ENCODE peak calls at places on chromosomes 7 and 10, in five cellular contexts. K, V, A, Y and F are unnamed samples.

GRCh38 chr10:28593811-28594210 is 60.9 kb downstream of the WAC start:
- DNase-seq in K (no peak), V (no peak), A (no peak), Y (no peak), F (no peak)

GRCh38 chr10:51244739-51245138 is 170.5 kb downstream of the PRKG1 start:
- DNase-seq in K (no peak), V (no peak), A (peak; percentile 71), Y (no peak), F (no peak)

GRCh38 chr10:132107211-132107946 is 41.6 kb downstream of the JAKMIP3 start:
- DNase-seq in K (no peak), V (no peak), A (no peak), Y (no peak), F (no peak)

GRCh38 chr7:27220440-27220955 is 20.6 kb upstream of the HOXA13 start:
- DNase-seq in K (no peak), V (no peak), A (no peak), Y (no peak), F (no peak)

GRCh38 chr7:12066561-12066960 is 144.5 kb upstream of the TMEM106B start:
- DNase-seq in K (no peak), V (peak; percentile 85), A (peak; percentile 29), Y (no peak), F (peak; percentile 33)

GRCh38 chr7:131231381-131232220 is 96.1 kb upstream of the MKLN1 start:
- DNase-seq in K (peak; percentile 24), V (no peak), A (peak; percentile 84), Y (no peak), F (peak; percentile 57)

GRCh38 chr10:13054844-13055243 is 45.1 kb upstream of the OPTN start:
- DNase-seq in K (no peak), V (no peak), A (no peak), Y (no peak), F (no peak)

GRCh38 chr7:6290345-6290744 is 17.9 kb upstream of the CYTH3 start:
- DNase-seq in K (no peak), V (no peak), A (no peak), Y (no peak), F (no peak)

GRCh38 chr7:50531401-50531906 is 33.8 kb downstream of the DDC start:
- DNase-seq in K (no peak), V (peak; percentile 73), A (peak; percentile 70), Y (peak; percentile 23), F (peak; percentile 84)

GRCh38 chr10:77641788-77642397 is 4.3 kb upstream of the KCNMA1 start:
- DNase-seq in K (peak; percentile 65), V (peak; percentile 64), A (peak; percentile 91), Y (peak; percentile 70), F (peak; percentile 82)

GRCh38 chr7:22113041-22113440 is 167.3 kb upstream of the CDCA7L start:
- DNase-seq in K (no peak), V (no peak), A (no peak), Y (no peak), F (no peak)

GRCh38 chr7:75957021-75957736 is 37.2 kb downstream of the TMEM120A start:
- DNase-seq in K (no peak), V (no peak), A (no peak), Y (no peak), F (no peak)

GRCh38 chr10:91590142-91590903 is 42.5 kb downstream of the PPP1R3C start:
- DNase-seq in K (peak; percentile 28), V (no peak), A (peak; percentile 89), Y (no peak), F (peak; percentile 64)

GRCh38 chr10:33334839-33335549 is 527 bp upstream of the NRP1 start:
- DNase-seq in K (peak; percentile 51), V (peak; percentile 24), A (peak; percentile 91), Y (peak; percentile 70), F (peak; percentile 90)

GRCh38 chr7:112573302-112574039 is 92.7 kb downstream of the LSMEM1 start:
- DNase-seq in K (no peak), V (no peak), A (peak; percentile 13), Y (no peak), F (peak; percentile 15)

GRCh38 chr10:93235686-93236085 is 162.0 kb downstream of the CYP26A1 start:
- DNase-seq in K (no peak), V (no peak), A (peak; percentile 92), Y (no peak), F (peak; percentile 15)

GRCh38 chr10:124433461-124433860 is 14.7 kb upstream of the OAT start:
- DNase-seq in K (no peak), V (no peak), A (no peak), Y (no peak), F (no peak)

GRCh38 chr10:79445217-79445707 is at the start of gene ZCCHC24:
- DNase-seq in K (no peak), V (peak; percentile 22), A (no peak), Y (peak; percentile 28), F (peak; percentile 46)

GRCh38 chr10:122244001-122244715 is 26.9 kb upstream of the BTBD16 start:
- DNase-seq in K (no peak), V (no peak), A (no peak), Y (no peak), F (no peak)

GRCh38 chr7:110373514-110374258 is 717.2 kb upstream of the LRRN3 start:
- DNase-seq in K (no peak), V (no peak), A (no peak), Y (no peak), F (no peak)

GRCh38 chr10:34524369-34525091 is 290.6 kb downstream of the PARD3 start:
- DNase-seq in K (no peak), V (no peak), A (no peak), Y (no peak), F (no peak)

GRCh38 chr7:101422361-101423195 is 59.9 kb downstream of the COL26A1 start:
- DNase-seq in K (no peak), V (no peak), A (no peak), Y (no peak), F (no peak)

GRCh38 chr7:132435016-132435990 is 141.0 kb downstream of the PLXNA4 start:
- DNase-seq in K (no peak), V (no peak), A (peak; percentile 3), Y (no peak), F (no peak)

GRCh38 chr7:156895024-156895780 is 2.2 kb upstream of the LMBR1 start:
- DNase-seq in K (no peak), V (no peak), A (no peak), Y (no peak), F (no peak)
- TF ChIP-seq CTCF in K (no peak), V (no peak), A (no peak), Y (no peak), F (no peak)

GRCh38 chr10:110916554-110917346 is 2.2 kb downstream of the BBIP1 start:
- DNase-seq in K (no peak), V (no peak), A (peak; percentile 78), Y (no peak), F (peak; percentile 59)

GRCh38 chr10:110918269-110918632 is 729 bp downstream of the BBIP1 start:
- DNase-seq in K (peak; percentile 90), V (peak; percentile 93), A (peak; percentile 97), Y (peak; percentile 88), F (peak; percentile 95)

GRCh38 chr10:110918633-110919348 is at the start of gene BBIP1:
- DNase-seq in K (no peak), V (peak; percentile 100), A (peak; percentile 100), Y (no peak), F (peak; percentile 100)

GRCh38 chr10:110919971-110920881 is 822 bp downstream of the SHOC2 start:
- DNase-seq in K (no peak), V (no peak), A (peak; percentile 78), Y (peak; percentile 33), F (peak; percentile 58)

DNA sequence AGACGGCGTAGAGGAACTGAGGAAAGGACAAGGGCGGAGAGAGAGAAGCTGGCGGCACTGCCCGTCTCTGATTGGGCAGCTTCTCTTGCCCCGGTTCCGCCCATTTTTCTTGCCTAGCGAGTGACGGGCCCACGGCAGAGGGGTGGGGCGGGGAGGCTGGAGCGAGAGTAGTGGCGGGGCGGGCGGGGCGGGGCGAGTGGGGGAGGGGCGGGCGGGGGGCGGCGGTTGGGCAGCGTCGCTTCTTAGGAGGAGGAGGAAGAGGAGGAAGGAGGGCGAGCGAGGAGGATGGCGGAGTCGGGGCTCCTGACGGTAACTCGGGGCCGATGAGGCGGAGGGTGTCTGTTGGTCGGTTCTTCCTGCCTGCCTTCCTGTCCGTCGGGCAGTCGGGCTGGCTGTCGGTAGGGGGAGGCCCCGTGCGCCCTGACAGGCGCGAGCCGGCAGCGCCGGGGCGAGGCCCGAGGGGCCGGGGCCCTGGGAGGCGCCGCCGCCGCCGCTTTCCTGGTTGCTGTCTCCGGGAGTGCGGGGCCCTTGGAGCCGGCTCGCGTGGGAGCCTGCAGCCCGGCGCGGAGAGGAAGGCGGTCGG is at the start of gene SHOC2:
- DNase-seq in K (peak; percentile 98), V (no peak), A (no peak), Y (peak; percentile 90), F (no peak)
- TF ChIP-seq CTCF in K (peak; percentile 38), V (no peak), A (peak; percentile 22), Y (no peak), F (peak; percentile 13)

GRCh38 chr7:15323545-15323944 is 238.3 kb downstream of the AGMO start:
- DNase-seq in K (no peak), V (no peak), A (peak; percentile 20), Y (no peak), F (no peak)

GRCh38 chr7:15330943-15331342 is 230.9 kb downstream of the AGMO start:
- DNase-seq in K (no peak), V (no peak), A (no peak), Y (no peak), F (no peak)

DNA sequence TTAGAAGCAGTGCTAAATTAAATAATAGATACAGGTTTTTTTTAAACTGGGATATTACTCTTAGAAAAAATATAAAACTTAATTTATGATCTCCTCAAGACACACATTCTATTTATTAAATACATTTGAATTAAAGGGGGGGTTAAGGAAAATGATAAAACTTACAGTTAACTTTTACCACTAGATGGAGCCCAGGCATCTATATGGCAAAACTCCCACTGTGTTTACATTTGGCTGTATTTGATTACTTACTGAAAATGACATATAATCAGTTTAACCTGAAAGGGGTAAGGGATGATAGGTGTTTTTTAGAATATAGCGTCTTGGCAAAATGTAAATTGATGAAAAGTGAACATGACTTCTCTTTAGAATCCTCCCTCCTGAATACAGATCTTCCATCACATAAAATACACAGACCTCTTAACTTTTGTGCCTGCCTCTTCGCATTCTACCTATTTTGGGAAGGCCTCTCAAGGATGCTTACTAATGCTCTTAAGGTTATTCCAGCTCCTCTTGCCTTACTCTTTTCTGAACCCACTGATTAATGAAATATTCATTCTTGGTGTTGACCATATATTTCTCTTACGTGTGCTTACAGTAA is 235.7 kb downstream of the AGMO start:
- DNase-seq in K (no peak), V (peak; percentile 34), A (peak; percentile 73), Y (no peak), F (peak; percentile 24)
- TF ChIP-seq CTCF in K (peak; percentile 52), V (peak; percentile 57), A (peak; percentile 69), Y (peak; percentile 77), F (peak; percentile 39)

DNA sequence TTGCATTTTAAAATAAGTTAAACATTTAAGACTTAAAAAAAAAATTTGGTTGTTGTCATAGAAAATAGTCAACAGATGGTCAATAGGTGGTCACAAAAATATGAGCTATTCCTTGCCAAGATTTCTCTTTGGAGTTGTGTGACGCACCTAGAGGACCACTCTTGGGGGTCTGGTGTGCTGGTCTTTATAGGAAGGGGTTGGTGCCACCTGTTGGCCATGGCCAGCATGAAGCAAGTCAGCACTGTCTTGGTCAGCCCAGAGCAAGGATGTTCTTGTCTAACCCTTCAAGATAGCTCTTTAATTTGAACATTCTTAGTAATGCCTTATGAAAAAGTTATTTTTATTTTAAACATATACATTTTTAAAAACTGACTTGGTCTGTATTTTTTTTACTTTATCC is 267.9 kb upstream of the CNTNAP2 start:
- DNase-seq in K (no peak), V (no peak), A (peak; percentile 6), Y (peak; percentile 35), F (peak; percentile 27)
- TF ChIP-seq CTCF in K (no peak), V (peak; percentile 14), A (no peak), Y (peak; percentile 60), F (peak; percentile 48)